ENCODE peak calls at places on chromosomes 4 and X, in four cellular contexts. One of them, this sample, is unnamed.

GRCh38 chrX:1554469-1555210 is 17.7 kb upstream of the P2RY8 start:
- DNase-seq in fibroblast of lung: no peak
- DNase-seq in HFF-Myc: no peak
- DNase-seq in spleen: peak
- DNase-seq in this sample: no peak

GRCh38 chrX:13252726-13253125 is 67.1 kb downstream of the ATXN3L start:
- DNase-seq in fibroblast of lung: peak
- DNase-seq in HFF-Myc: no peak
- DNase-seq in spleen: no peak
- DNase-seq in this sample: no peak

GRCh38 chrX:22078117-22078516 is 46.0 kb downstream of the PHEX start:
- DNase-seq in fibroblast of lung: peak
- DNase-seq in HFF-Myc: no peak
- DNase-seq in spleen: no peak
- DNase-seq in this sample: no peak

GRCh38 chr4:185149392-185149791 is 6.3 kb downstream of the SLC25A4 start:
- DNase-seq in fibroblast of lung: no peak
- DNase-seq in HFF-Myc: no peak
- DNase-seq in spleen: no peak
- DNase-seq in this sample: no peak

GRCh38 chr4:71814433-71814832 is 30.6 kb upstream of the GC start:
- DNase-seq in fibroblast of lung: no peak
- DNase-seq in HFF-Myc: no peak
- DNase-seq in spleen: no peak
- DNase-seq in this sample: no peak

GRCh38 chr4:102623622-102624021 is 122.5 kb downstream of the NFKB1 start:
- DNase-seq in fibroblast of lung: peak
- DNase-seq in HFF-Myc: peak
- DNase-seq in spleen: no peak
- DNase-seq in this sample: no peak

GRCh38 chr4:52037730-52038108 is 380 bp downstream of the SGCB start:
- DNase-seq in fibroblast of lung: peak
- DNase-seq in HFF-Myc: no peak
- DNase-seq in spleen: no peak
- DNase-seq in this sample: peak

GRCh38 chrX:109760241-109760921 is 27.3 kb upstream of the ACSL4 start:
- DNase-seq in fibroblast of lung: no peak
- DNase-seq in HFF-Myc: no peak
- DNase-seq in spleen: no peak
- DNase-seq in this sample: no peak

GRCh38 chr4:177574446-177574845 is 132.2 kb upstream of the AGA start:
- DNase-seq in fibroblast of lung: peak
- DNase-seq in HFF-Myc: no peak
- DNase-seq in spleen: no peak
- DNase-seq in this sample: no peak

GRCh38 chr4:6641164-6641970 is 882 bp downstream of the MRFAP1 start:
- DNase-seq in fibroblast of lung: peak
- DNase-seq in HFF-Myc: no peak
- DNase-seq in spleen: peak
- DNase-seq in this sample: no peak

GRCh38 chrX:119885554-119886428 is 9.9 kb upstream of the AKAP14 start:
- DNase-seq in fibroblast of lung: no peak
- DNase-seq in HFF-Myc: no peak
- DNase-seq in spleen: no peak
- DNase-seq in this sample: no peak

GRCh38 chr4:149795256-149795655 is 20.4 kb downstream of the IQCM start:
- DNase-seq in fibroblast of lung: no peak
- DNase-seq in HFF-Myc: no peak
- DNase-seq in spleen: no peak
- DNase-seq in this sample: no peak

DNA sequence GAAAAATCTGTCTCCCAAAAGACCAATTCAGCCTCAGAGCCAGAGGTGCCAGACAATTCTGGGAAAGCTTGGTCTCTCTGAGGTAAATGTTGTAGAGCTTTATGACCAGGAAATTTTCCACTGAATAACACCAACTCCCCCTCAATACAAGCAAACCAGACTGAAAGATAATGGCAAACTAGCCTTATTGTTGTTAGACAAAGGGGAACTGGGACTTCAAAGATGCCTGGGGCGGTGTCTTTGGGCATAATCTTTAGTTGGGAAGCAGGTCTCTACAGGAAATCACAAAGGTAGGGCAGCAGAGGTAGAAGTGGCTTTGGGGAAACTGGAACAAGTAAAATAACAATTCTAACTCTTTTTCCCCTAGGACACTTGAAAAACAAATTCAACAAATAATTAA is 12.0 kb downstream of the COL4A6 start:
- DNase-seq in fibroblast of lung: no peak
- DNase-seq in HFF-Myc: no peak
- DNase-seq in spleen: no peak
- DNase-seq in this sample: no peak
- H3K4me3 ChIP-seq in fibroblast of lung: no peak
- H3K4me3 ChIP-seq in HFF-Myc: no peak
- H3K4me3 ChIP-seq in spleen: no peak
- H3K4me3 ChIP-seq in this sample: no peak

GRCh38 chr4:112938461-112939058 is 110.9 kb upstream of the ANK2 start:
- DNase-seq in fibroblast of lung: peak
- DNase-seq in HFF-Myc: peak
- DNase-seq in spleen: no peak
- DNase-seq in this sample: peak
- TF ChIP-seq CTCF in fibroblast of lung: peak
- TF ChIP-seq CTCF in HFF-Myc: peak
- TF ChIP-seq CTCF in spleen: peak
- TF ChIP-seq CTCF in this sample: peak

DNA sequence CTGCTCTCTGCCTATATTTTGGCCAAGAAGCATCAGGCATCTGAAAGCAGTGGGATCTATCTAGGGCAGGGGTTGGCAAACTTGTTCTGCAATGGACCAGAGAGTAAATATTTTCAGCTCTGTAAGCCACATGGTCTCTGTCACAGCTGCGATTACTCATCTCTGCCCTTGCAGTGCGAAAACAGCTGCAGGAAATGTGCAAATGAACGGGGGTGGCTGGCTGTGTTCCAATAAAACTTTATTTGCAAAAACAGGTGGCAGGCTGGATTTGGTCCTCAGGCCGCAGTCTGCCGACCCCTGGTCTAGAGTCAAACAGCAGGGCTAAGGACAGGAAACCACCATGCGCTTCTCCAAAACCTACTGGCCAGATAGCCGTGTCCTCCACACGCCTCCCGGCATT is 48.6 kb downstream of the ACOX3 start:
- DNase-seq in fibroblast of lung: peak
- DNase-seq in HFF-Myc: peak
- DNase-seq in spleen: no peak
- DNase-seq in this sample: peak
- H3K4me3 ChIP-seq in fibroblast of lung: no peak
- H3K4me3 ChIP-seq in HFF-Myc: no peak
- H3K4me3 ChIP-seq in spleen: no peak
- H3K4me3 ChIP-seq in this sample: no peak

GRCh38 chr4:173314715-173315114 is 19.4 kb downstream of the HMGB2 start:
- DNase-seq in fibroblast of lung: no peak
- DNase-seq in HFF-Myc: no peak
- DNase-seq in spleen: no peak
- DNase-seq in this sample: no peak

GRCh38 chr4:173318648-173319211 is 15.4 kb downstream of the HMGB2 start:
- DNase-seq in fibroblast of lung: peak
- DNase-seq in HFF-Myc: no peak
- DNase-seq in spleen: no peak
- DNase-seq in this sample: no peak

GRCh38 chr4:173316060-173316459 is 18.1 kb downstream of the HMGB2 start:
- DNase-seq in fibroblast of lung: no peak
- DNase-seq in HFF-Myc: no peak
- DNase-seq in spleen: no peak
- DNase-seq in this sample: no peak

GRCh38 chr4:173319696-173320095 is 14.5 kb downstream of the HMGB2 start:
- DNase-seq in fibroblast of lung: peak
- DNase-seq in HFF-Myc: no peak
- DNase-seq in spleen: no peak
- DNase-seq in this sample: no peak

GRCh38 chr4:173317003-173317402 is 17.2 kb downstream of the HMGB2 start:
- DNase-seq in fibroblast of lung: no peak
- DNase-seq in HFF-Myc: no peak
- DNase-seq in spleen: no peak
- DNase-seq in this sample: no peak
- TF ChIP-seq CTCF in fibroblast of lung: peak
- TF ChIP-seq CTCF in HFF-Myc: peak
- TF ChIP-seq CTCF in spleen: no peak
- TF ChIP-seq CTCF in this sample: peak

GRCh38 chr4:140648716-140649115 is 80.0 kb upstream of the UCP1 start:
- DNase-seq in fibroblast of lung: no peak
- DNase-seq in HFF-Myc: no peak
- DNase-seq in spleen: no peak
- DNase-seq in this sample: no peak

GRCh38 chr4:140654516-140654855 is 85.7 kb upstream of the UCP1 start:
- DNase-seq in fibroblast of lung: peak
- DNase-seq in HFF-Myc: no peak
- DNase-seq in spleen: no peak
- DNase-seq in this sample: no peak

GRCh38 chr4:140652601-140653000 is 83.8 kb upstream of the UCP1 start:
- DNase-seq in fibroblast of lung: no peak
- DNase-seq in HFF-Myc: no peak
- DNase-seq in spleen: no peak
- DNase-seq in this sample: no peak

DNA sequence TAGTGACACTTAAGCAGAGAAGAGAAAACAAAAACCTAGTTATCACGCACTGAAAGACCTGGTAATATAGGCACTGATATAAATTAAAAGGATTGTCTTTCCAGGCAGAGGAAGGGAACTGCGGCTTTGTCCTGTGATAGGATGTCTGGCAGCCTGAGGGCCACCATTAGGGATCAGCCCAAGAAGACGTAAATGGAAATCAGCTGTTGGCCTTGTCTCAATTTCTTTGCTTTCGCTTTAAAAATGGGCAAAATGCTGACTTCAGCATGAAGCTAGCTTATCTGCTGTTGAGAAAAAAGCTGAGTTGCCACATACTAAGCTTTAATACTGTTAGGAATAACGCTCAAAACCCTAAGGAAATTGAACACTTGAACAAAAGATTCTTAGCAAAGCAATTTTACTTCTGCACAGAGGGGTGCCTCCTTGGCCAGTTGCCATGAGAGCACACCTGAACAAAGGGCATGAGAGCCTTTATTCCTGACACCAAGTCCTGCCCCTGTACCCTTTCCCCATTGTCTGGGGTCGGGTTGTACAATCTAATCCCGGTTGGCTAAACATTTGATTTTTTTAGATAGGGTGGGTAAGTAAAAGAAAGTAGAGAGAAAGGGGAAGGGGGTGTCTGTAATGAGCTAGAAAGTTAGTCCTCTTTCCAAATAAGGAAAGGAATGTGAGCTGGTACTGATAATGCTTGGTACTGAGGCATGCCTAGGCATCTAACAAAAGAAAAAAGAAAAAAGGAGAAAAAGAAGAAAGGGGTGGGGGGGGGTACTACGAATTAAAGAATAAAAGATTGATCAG is 85.2 kb upstream of the UCP1 start:
- DNase-seq in fibroblast of lung: peak
- DNase-seq in HFF-Myc: no peak
- DNase-seq in spleen: no peak
- DNase-seq in this sample: no peak
- H3K4me3 ChIP-seq in fibroblast of lung: no peak
- H3K4me3 ChIP-seq in HFF-Myc: no peak
- H3K4me3 ChIP-seq in spleen: no peak
- H3K4me3 ChIP-seq in this sample: no peak

GRCh38 chrX:112513154-112513553 is 166.6 kb downstream of the LHFPL1 start:
- DNase-seq in fibroblast of lung: peak
- DNase-seq in HFF-Myc: no peak
- DNase-seq in spleen: no peak
- DNase-seq in this sample: no peak

GRCh38 chrX:112510629-112511028 is 169.1 kb downstream of the LHFPL1 start:
- DNase-seq in fibroblast of lung: no peak
- DNase-seq in HFF-Myc: no peak
- DNase-seq in spleen: no peak
- DNase-seq in this sample: no peak

DNA sequence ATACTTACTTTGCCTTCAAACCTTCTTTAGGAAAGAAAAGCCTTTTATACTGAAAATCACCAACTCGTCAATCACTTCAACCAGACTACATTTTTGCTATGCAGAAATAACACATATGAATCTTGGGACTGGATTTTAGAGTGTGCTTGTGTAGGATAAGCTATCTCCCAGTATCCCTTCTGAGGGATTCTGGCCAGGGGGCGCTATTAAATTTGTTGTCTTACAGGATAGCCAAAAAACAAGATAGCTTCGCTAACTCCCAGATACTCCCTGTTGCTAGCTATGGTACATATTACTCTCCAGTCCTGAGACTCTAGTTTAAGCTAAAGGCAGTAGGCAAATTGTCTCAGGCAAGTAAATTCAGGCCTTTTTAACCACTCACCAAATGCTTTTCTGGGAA is 167.2 kb downstream of the LHFPL1 start:
- DNase-seq in fibroblast of lung: no peak
- DNase-seq in HFF-Myc: no peak
- DNase-seq in spleen: no peak
- DNase-seq in this sample: no peak
- TF ChIP-seq CTCF in fibroblast of lung: no peak
- TF ChIP-seq CTCF in HFF-Myc: no peak
- TF ChIP-seq CTCF in spleen: no peak
- TF ChIP-seq CTCF in this sample: no peak

GRCh38 chr4:2060578-2061207 is 1.6 kb downstream of the NAT8L start:
- DNase-seq in fibroblast of lung: no peak
- DNase-seq in HFF-Myc: no peak
- DNase-seq in spleen: peak
- DNase-seq in this sample: no peak
- H3K4me3 ChIP-seq in fibroblast of lung: no peak
- H3K4me3 ChIP-seq in HFF-Myc: no peak
- H3K4me3 ChIP-seq in spleen: peak
- H3K4me3 ChIP-seq in this sample: no peak

DNA sequence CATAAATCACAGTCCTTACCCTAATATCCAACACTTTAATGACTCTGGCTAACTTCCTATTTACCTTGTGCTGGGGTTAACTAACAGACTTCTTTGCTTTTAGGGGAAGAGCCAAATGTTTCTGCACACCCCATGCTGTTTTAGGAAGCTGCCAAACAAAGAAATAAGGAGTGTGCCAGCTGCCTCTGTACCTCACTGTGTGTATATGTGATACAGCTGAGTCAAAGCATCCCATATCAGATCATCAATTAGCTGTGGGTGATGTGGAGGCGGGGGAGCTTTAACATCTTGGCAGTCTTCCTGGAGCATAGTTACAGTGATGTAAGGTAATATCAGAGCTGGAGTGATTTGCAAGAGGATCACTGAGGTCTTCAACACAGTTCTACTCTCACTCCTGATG is 95.4 kb downstream of the COL25A1 start:
- DNase-seq in fibroblast of lung: peak
- DNase-seq in HFF-Myc: peak
- DNase-seq in spleen: no peak
- DNase-seq in this sample: no peak
- TF ChIP-seq CTCF in fibroblast of lung: no peak
- TF ChIP-seq CTCF in HFF-Myc: no peak
- TF ChIP-seq CTCF in spleen: no peak
- TF ChIP-seq CTCF in this sample: no peak

GRCh38 chr4:10007772-10008171 is 13.5 kb downstream of the SLC2A9 start:
- DNase-seq in fibroblast of lung: no peak
- DNase-seq in HFF-Myc: no peak
- DNase-seq in spleen: no peak
- DNase-seq in this sample: no peak

GRCh38 chr4:10005632-10006031 is 15.7 kb downstream of the SLC2A9 start:
- DNase-seq in fibroblast of lung: no peak
- DNase-seq in HFF-Myc: no peak
- DNase-seq in spleen: no peak
- DNase-seq in this sample: no peak

GRCh38 chr4:10007436-10007740 is 13.9 kb downstream of the SLC2A9 start:
- DNase-seq in fibroblast of lung: no peak
- DNase-seq in HFF-Myc: no peak
- DNase-seq in spleen: no peak
- DNase-seq in this sample: no peak

GRCh38 chr4:10006604-10007435 is 14.5 kb downstream of the SLC2A9 start:
- DNase-seq in fibroblast of lung: peak
- DNase-seq in HFF-Myc: no peak
- DNase-seq in spleen: no peak
- DNase-seq in this sample: no peak

GRCh38 chr4:10006236-10006603 is 15.1 kb downstream of the SLC2A9 start:
- DNase-seq in fibroblast of lung: peak
- DNase-seq in HFF-Myc: no peak
- DNase-seq in spleen: no peak
- DNase-seq in this sample: no peak
- H3K4me3 ChIP-seq in fibroblast of lung: no peak
- H3K4me3 ChIP-seq in HFF-Myc: no peak
- H3K4me3 ChIP-seq in spleen: no peak
- H3K4me3 ChIP-seq in this sample: no peak

This sample was measured in GM12864.